ENCODE peak calls at places on chromosome 1, in seven cellular contexts. One of them, this sample, is unnamed.

GRCh38 chr1:2322593-2323295 is 68.6 kb downstream of the MORN1 start:
- DNase-seq in neuronal stem cell: no peak
- DNase-seq in stimulated activated CD4-positive, alpha-beta T cell treated with anti-CD3 and anti-CD28 coated beads, Interleukin-12 subunit alpha, Interleukin-12 subunit beta, amount 100 ng/mL, for 4 hours: no peak
- DNase-seq in HEK293T: no peak
- DNase-seq in activated T-cell treated with anti-CD3 and anti-CD28 coated beads for 1 hour: no peak
- DNase-seq in CD8-positive, alpha-beta memory T cell: no peak
- DNase-seq in HS-27A: no peak
- DNase-seq in this sample: no peak

GRCh38 chr1:102099916-102100315 is 103.2 kb upstream of the OLFM3 start:
- DNase-seq in neuronal stem cell: no peak
- DNase-seq in stimulated activated CD4-positive, alpha-beta T cell treated with anti-CD3 and anti-CD28 coated beads, Interleukin-12 subunit alpha, Interleukin-12 subunit beta, amount 100 ng/mL, for 4 hours: no peak
- DNase-seq in HEK293T: no peak
- DNase-seq in activated T-cell treated with anti-CD3 and anti-CD28 coated beads for 1 hour: no peak
- DNase-seq in CD8-positive, alpha-beta memory T cell: no peak
- DNase-seq in HS-27A: no peak
- DNase-seq in this sample: no peak

GRCh38 chr1:226211181-226211580 is 12.3 kb upstream of the MIXL1 start:
- DNase-seq in neuronal stem cell: no peak
- DNase-seq in stimulated activated CD4-positive, alpha-beta T cell treated with anti-CD3 and anti-CD28 coated beads, Interleukin-12 subunit alpha, Interleukin-12 subunit beta, amount 100 ng/mL, for 4 hours: no peak
- DNase-seq in HEK293T: no peak
- DNase-seq in activated T-cell treated with anti-CD3 and anti-CD28 coated beads for 1 hour: no peak
- DNase-seq in CD8-positive, alpha-beta memory T cell: no peak
- DNase-seq in HS-27A: no peak
- DNase-seq in this sample: no peak

GRCh38 chr1:170520601-170521000 is 11.4 kb upstream of the GORAB start:
- DNase-seq in neuronal stem cell: no peak
- DNase-seq in stimulated activated CD4-positive, alpha-beta T cell treated with anti-CD3 and anti-CD28 coated beads, Interleukin-12 subunit alpha, Interleukin-12 subunit beta, amount 100 ng/mL, for 4 hours: no peak
- DNase-seq in HEK293T: no peak
- DNase-seq in activated T-cell treated with anti-CD3 and anti-CD28 coated beads for 1 hour: no peak
- DNase-seq in CD8-positive, alpha-beta memory T cell: no peak
- DNase-seq in HS-27A: no peak
- DNase-seq in this sample: no peak

GRCh38 chr1:7373936-7374760 is 396.9 kb upstream of the VAMP3 start:
- DNase-seq in neuronal stem cell: no peak
- DNase-seq in stimulated activated CD4-positive, alpha-beta T cell treated with anti-CD3 and anti-CD28 coated beads, Interleukin-12 subunit alpha, Interleukin-12 subunit beta, amount 100 ng/mL, for 4 hours: no peak
- DNase-seq in HEK293T: no peak
- DNase-seq in activated T-cell treated with anti-CD3 and anti-CD28 coated beads for 1 hour: no peak
- DNase-seq in CD8-positive, alpha-beta memory T cell: no peak
- DNase-seq in HS-27A: no peak
- DNase-seq in this sample: no peak

GRCh38 chr1:8562881-8563865 is 245.3 kb downstream of the SLC45A1 start:
- DNase-seq in neuronal stem cell: no peak
- DNase-seq in stimulated activated CD4-positive, alpha-beta T cell treated with anti-CD3 and anti-CD28 coated beads, Interleukin-12 subunit alpha, Interleukin-12 subunit beta, amount 100 ng/mL, for 4 hours: no peak
- DNase-seq in HEK293T: no peak
- DNase-seq in activated T-cell treated with anti-CD3 and anti-CD28 coated beads for 1 hour: no peak
- DNase-seq in CD8-positive, alpha-beta memory T cell: no peak
- DNase-seq in HS-27A: no peak
- DNase-seq in this sample: no peak

GRCh38 chr1:8478566-8478965 is 160.7 kb downstream of the SLC45A1 start:
- DNase-seq in neuronal stem cell: no peak
- DNase-seq in stimulated activated CD4-positive, alpha-beta T cell treated with anti-CD3 and anti-CD28 coated beads, Interleukin-12 subunit alpha, Interleukin-12 subunit beta, amount 100 ng/mL, for 4 hours: no peak
- DNase-seq in HEK293T: no peak
- DNase-seq in activated T-cell treated with anti-CD3 and anti-CD28 coated beads for 1 hour: no peak
- DNase-seq in CD8-positive, alpha-beta memory T cell: no peak
- DNase-seq in HS-27A: no peak
- DNase-seq in this sample: no peak

GRCh38 chr1:101371259-101371658 is 134.4 kb downstream of the S1PR1 start:
- DNase-seq in neuronal stem cell: no peak
- DNase-seq in stimulated activated CD4-positive, alpha-beta T cell treated with anti-CD3 and anti-CD28 coated beads, Interleukin-12 subunit alpha, Interleukin-12 subunit beta, amount 100 ng/mL, for 4 hours: no peak
- DNase-seq in HEK293T: no peak
- DNase-seq in activated T-cell treated with anti-CD3 and anti-CD28 coated beads for 1 hour: no peak
- DNase-seq in CD8-positive, alpha-beta memory T cell: no peak
- DNase-seq in HS-27A: peak; percentile 53
- DNase-seq in this sample: no peak

GRCh38 chr1:8879348-8880067 is 1.0 kb upstream of the ENO1 start:
- DNase-seq in neuronal stem cell: no peak
- DNase-seq in stimulated activated CD4-positive, alpha-beta T cell treated with anti-CD3 and anti-CD28 coated beads, Interleukin-12 subunit alpha, Interleukin-12 subunit beta, amount 100 ng/mL, for 4 hours: no peak
- DNase-seq in HEK293T: no peak
- DNase-seq in activated T-cell treated with anti-CD3 and anti-CD28 coated beads for 1 hour: peak; percentile 54
- DNase-seq in CD8-positive, alpha-beta memory T cell: no peak
- DNase-seq in HS-27A: no peak
- DNase-seq in this sample: no peak

GRCh38 chr1:53401815-53402745 is 57.1 kb upstream of the DMRTB1 start:
- DNase-seq in neuronal stem cell: no peak
- DNase-seq in stimulated activated CD4-positive, alpha-beta T cell treated with anti-CD3 and anti-CD28 coated beads, Interleukin-12 subunit alpha, Interleukin-12 subunit beta, amount 100 ng/mL, for 4 hours: no peak
- DNase-seq in HEK293T: no peak
- DNase-seq in activated T-cell treated with anti-CD3 and anti-CD28 coated beads for 1 hour: no peak
- DNase-seq in CD8-positive, alpha-beta memory T cell: no peak
- DNase-seq in HS-27A: no peak
- DNase-seq in this sample: no peak

GRCh38 chr1:111481387-111482221 is 7.8 kb downstream of the C1orf162 start:
- DNase-seq in neuronal stem cell: peak; percentile 51
- DNase-seq in stimulated activated CD4-positive, alpha-beta T cell treated with anti-CD3 and anti-CD28 coated beads, Interleukin-12 subunit alpha, Interleukin-12 subunit beta, amount 100 ng/mL, for 4 hours: peak; percentile 55
- DNase-seq in HEK293T: peak; percentile 86
- DNase-seq in activated T-cell treated with anti-CD3 and anti-CD28 coated beads for 1 hour: peak; percentile 34
- DNase-seq in CD8-positive, alpha-beta memory T cell: peak; percentile 23
- DNase-seq in HS-27A: peak; percentile 20
- DNase-seq in this sample: peak; percentile 30

GRCh38 chr1:236471653-236472052 is 52.1 kb upstream of the LGALS8 start:
- DNase-seq in neuronal stem cell: no peak
- DNase-seq in stimulated activated CD4-positive, alpha-beta T cell treated with anti-CD3 and anti-CD28 coated beads, Interleukin-12 subunit alpha, Interleukin-12 subunit beta, amount 100 ng/mL, for 4 hours: no peak
- DNase-seq in HEK293T: peak; percentile 58
- DNase-seq in activated T-cell treated with anti-CD3 and anti-CD28 coated beads for 1 hour: no peak
- DNase-seq in CD8-positive, alpha-beta memory T cell: no peak
- DNase-seq in HS-27A: no peak
- DNase-seq in this sample: no peak

GRCh38 chr1:84570436-84571149 is 3.6 kb downstream of the CTBS start:
- DNase-seq in neuronal stem cell: no peak
- DNase-seq in stimulated activated CD4-positive, alpha-beta T cell treated with anti-CD3 and anti-CD28 coated beads, Interleukin-12 subunit alpha, Interleukin-12 subunit beta, amount 100 ng/mL, for 4 hours: no peak
- DNase-seq in HEK293T: no peak
- DNase-seq in activated T-cell treated with anti-CD3 and anti-CD28 coated beads for 1 hour: no peak
- DNase-seq in CD8-positive, alpha-beta memory T cell: no peak
- DNase-seq in HS-27A: no peak
- DNase-seq in this sample: no peak

This sample was measured in effector memory CD4-positive, alpha-beta T cell.